ENCODE peak calls at places on chromosomes 3 and 15, in five cellular contexts. W, C, F, I and X are unnamed samples.

GRCh38 chr3:122661633-122662032 is 19.0 kb upstream of the PARP14 start:
- DNase-seq in F (no peak), I (no peak), W (no peak), C (no peak), X (no peak)

GRCh38 chr15:58182460-58183163 is 44.4 kb downstream of the AQP9 start:
- DNase-seq in I (no peak), W (no peak), C (peak; percentile 39), F (no peak), X (no peak)

GRCh38 chr3:124297062-124297980 is 305.4 kb upstream of the ROPN1 start:
- DNase-seq in F (no peak), C (no peak), I (no peak), W (no peak), X (no peak)

GRCh38 chr15:59367022-59367451 is 5.6 kb downstream of the MYO1E start:
- DNase-seq in I (no peak), F (no peak), W (no peak), C (no peak), X (no peak)

GRCh38 chr3:52931889-52932288 is 34.5 kb upstream of the STIMATE start:
- DNase-seq in C (no peak), W (no peak), I (no peak), F (no peak), X (no peak)

GRCh38 chr3:187296058-187296457 is 4.5 kb upstream of the MASP1 start:
- DNase-seq in I (no peak), C (no peak), F (no peak), W (no peak), X (no peak)

GRCh38 chr3:183244219-183244618 is 8.8 kb upstream of the B3GNT5 start:
- DNase-seq in W (peak; percentile 57), I (peak; percentile 77), C (no peak), F (no peak), X (no peak)

GRCh38 chr15:35271371-35272043 is 186.4 kb upstream of the NANOGP8 start:
- DNase-seq in C (no peak), I (no peak), F (no peak), W (no peak), X (no peak)

GRCh38 chr15:40565333-40566238 is 744 bp upstream of the CCDC32 start:
- DNase-seq in F (no peak), W (no peak), C (no peak), I (no peak), X (no peak)

GRCh38 chr3:4716731-4717362 is 223.7 kb downstream of the ITPR1 start:
- DNase-seq in W (no peak), F (no peak), C (no peak), I (no peak), X (no peak)

GRCh38 chr3:136932978-136933812 is 24.6 kb upstream of the IL20RB start:
- DNase-seq in C (no peak), I (no peak), W (no peak), F (no peak), X (no peak)

GRCh38 chr3:138642226-138642926 is 33.8 kb downstream of the FAIM start:
- DNase-seq in W (no peak), I (no peak), C (no peak), F (no peak), X (no peak)

GRCh38 chr3:47661121-47661752 is 82.6 kb upstream of the CSPG5 start:
- DNase-seq in W (no peak), F (no peak), I (no peak), C (no peak), X (no peak)

GRCh38 chr3:39191773-39192172 is 622 bp downstream of the XIRP1 start:
- DNase-seq in C (no peak), I (no peak), W (no peak), F (no peak), X (no peak)

GRCh38 chr3:147963711-147964110 is 554.5 kb downstream of the ZIC1 start:
- DNase-seq in C (no peak), F (no peak), W (no peak), I (no peak), X (no peak)

GRCh38 chr15:83046558-83047127 is 20.4 kb downstream of the BTBD1 start:
- DNase-seq in W (no peak), C (no peak), I (no peak), F (no peak), X (no peak)

GRCh38 chr15:74209997-74210573 is 7.5 kb upstream of the STRA6 start:
- DNase-seq in W (no peak), I (no peak), C (no peak), F (no peak), X (no peak)
- H3K4me1 ChIP-seq in W (no peaks in the 10 kb centered on the region), I (no peaks in the 10 kb centered on the region), C (no peaks in the 10 kb centered on the region), F (no peaks in the 10 kb centered on the region), X (no peaks in the 10 kb centered on the region)

DNA sequence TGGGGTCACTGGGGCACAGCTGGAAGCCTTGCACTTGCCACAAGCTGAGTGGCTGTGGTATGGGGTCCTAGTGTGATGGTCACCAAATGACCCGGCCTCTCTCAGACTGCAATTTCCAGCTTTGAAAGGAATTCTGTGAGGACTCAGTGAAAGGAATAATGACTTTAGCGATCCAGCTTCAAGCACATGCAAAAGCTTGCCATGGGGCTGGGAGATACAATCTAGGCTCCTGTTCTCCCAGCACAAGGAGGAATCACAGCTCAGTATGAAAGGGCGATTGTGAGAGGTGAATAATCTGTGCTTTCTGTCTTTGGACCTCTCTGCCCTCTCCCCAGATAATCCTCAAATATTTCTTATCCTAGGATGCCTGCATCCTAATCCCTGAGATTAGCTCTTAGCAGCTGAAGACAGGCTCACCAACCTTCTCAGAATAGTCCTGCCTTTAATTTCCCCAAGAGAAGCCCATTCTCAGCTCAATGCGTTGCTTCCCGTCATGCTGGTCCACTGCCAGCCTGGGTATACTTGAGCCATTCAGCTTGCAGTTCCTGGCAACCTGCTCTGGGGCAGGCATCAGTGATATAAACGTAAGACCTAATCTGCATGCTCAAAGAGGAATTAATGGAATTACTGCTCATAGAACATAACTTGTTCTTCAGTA is 15.0 kb downstream of the TLNRD1 start:
- DNase-seq in F (no peak), W (no peak), I (no peak), C (no peak), X (no peak)
- H3K4me3 ChIP-seq in F (no peak overlapping the region), W (no peak overlapping the region), I (no peak overlapping the region), C (no peak overlapping the region), X (no peak overlapping the region)

GRCh38 chr3:27307566-27307965 is 61.6 kb downstream of the NEK10 start:
- DNase-seq in I (no peak), F (no peak), W (no peak), C (no peak), X (no peak)

GRCh38 chr3:27310693-27311092 is 58.5 kb downstream of the NEK10 start:
- DNase-seq in I (no peak), W (no peak), F (no peak), C (no peak), X (no peak)

GRCh38 chr3:27315003-27315402 is 54.2 kb downstream of the NEK10 start:
- DNase-seq in F (no peak), I (no peak), W (no peak), C (no peak), X (no peak)

GRCh38 chr3:27312044-27312668 is 57.0 kb downstream of the NEK10 start:
- DNase-seq in I (no peak), F (no peak), C (no peak), W (no peak), X (peak; percentile 35)

GRCh38 chr3:27311400-27311799 is 57.8 kb downstream of the NEK10 start:
- DNase-seq in I (no peak), W (no peak), C (no peak), F (no peak), X (no peak)
- H3K9me3 ChIP-seq in I (no peaks in the 10 kb centered on the region), W (no peaks in the 10 kb centered on the region), C (no peaks in the 10 kb centered on the region), F (no peaks in the 10 kb centered on the region), X (no peaks in the 10 kb centered on the region)

GRCh38 chr3:156617145-156617544 is 57.2 kb upstream of the TIPARP start:
- DNase-seq in C (no peak), F (no peak), W (no peak), I (no peak), X (no peak)
- H3K4me1 ChIP-seq in C (no peaks in the 10 kb centered on the region), F (no peaks in the 10 kb centered on the region), W (no peaks in the 10 kb centered on the region), I (no peaks in the 10 kb centered on the region), X (no peaks in the 10 kb centered on the region)

GRCh38 chr15:92800013-92800412 is 100.1 kb upstream of the CHD2 start:
- DNase-seq in W (no peak), F (no peak), I (no peak), C (no peak), X (no peak)

GRCh38 chr15:92803852-92804609 is 96.1 kb upstream of the CHD2 start:
- DNase-seq in C (peak; percentile 85), W (peak; percentile 93), F (peak; percentile 69), I (peak; percentile 92), X (no peak)

GRCh38 chr15:92803536-92803851 is 96.6 kb upstream of the CHD2 start:
- DNase-seq in W (no peak), C (no peak), F (no peak), I (no peak), X (no peak)

GRCh38 chr15:92801774-92802464 is 98.2 kb upstream of the CHD2 start:
- DNase-seq in W (no peak), C (no peak), I (peak; percentile 74), F (no peak), X (no peak)

GRCh38 chr15:92801412-92801773 is 98.7 kb upstream of the CHD2 start:
- DNase-seq in C (no peak), F (no peak), I (no peak), W (no peak), X (no peak)
- H3K4me3 ChIP-seq in C (no peak overlapping the region), F (no peak overlapping the region), I (no peak overlapping the region), W (no peak overlapping the region), X (no peak overlapping the region)

DNA sequence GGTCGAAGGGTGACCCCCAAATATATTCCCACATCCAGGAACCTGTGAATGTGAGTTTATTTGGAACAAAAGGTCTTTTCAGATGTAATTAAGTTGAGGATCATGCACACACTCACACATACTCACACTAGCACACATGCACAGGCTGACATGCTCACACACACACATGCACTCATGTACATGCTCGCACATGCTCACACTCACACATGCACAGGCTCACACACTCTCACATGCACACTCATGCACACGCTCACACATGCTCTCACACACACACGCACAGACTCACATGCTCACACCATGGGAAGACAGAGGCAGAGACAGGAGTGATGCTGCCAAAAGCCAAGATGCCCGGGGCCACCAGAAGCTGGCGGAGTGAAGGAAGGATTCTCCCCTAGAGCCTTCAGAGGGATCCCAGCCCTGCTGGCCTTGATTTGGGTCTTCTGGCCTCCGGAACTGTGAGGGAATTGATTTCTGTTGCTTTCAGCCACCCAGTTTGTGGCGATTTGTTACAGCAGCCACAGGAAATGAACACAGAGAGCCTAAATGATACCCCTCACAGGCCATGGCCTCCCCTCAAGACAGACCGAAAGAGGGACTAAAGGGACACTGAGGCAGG is 131.0 kb upstream of the SMAD3 start:
- DNase-seq in C (no peak), I (peak; percentile 41), F (no peak), W (no peak), X (no peak)
- H3K9me3 ChIP-seq in C (no peaks in the 10 kb centered on the region), I (no peaks in the 10 kb centered on the region), F (no peaks in the 10 kb centered on the region), W (no peaks in the 10 kb centered on the region), X (no peaks in the 10 kb centered on the region)

GRCh38 chr15:75029378-75030022 is 6.1 kb downstream of the PPCDC start:
- DNase-seq in I (peak; percentile 94), C (peak; percentile 88), W (peak; percentile 93), F (peak; percentile 92), X (peak; percentile 83)
- H3K4me1 ChIP-seq in I (peaks cover 44% of the 10 kb centered on the region), C (no peaks in the 10 kb centered on the region), W (no peaks in the 10 kb centered on the region), F (peaks cover 17% of the 10 kb centered on the region), X (peaks cover 7% of the 10 kb centered on the region)